ENCODE peak calls at places on chromosome 22, in eight cellular contexts. A is C1 segment of cervical spinal cord, P is coronary artery, Y is thoracic aorta, I is EL, G is retina, V is hippocampal formation, H is kidney. J is an unnamed sample.
A peak's percentile ranks its signal among the peaks of the same experiment; 100 is the strongest.

GRCh38 chr22:25232301-25232700 is 12.9 kb downstream of the CRYBB2 start:
- DNase-seq in H (no peak), P (no peak), I (no peak), V (no peak), G (no peak), Y (no peak), A (no peak), J (no peak)

GRCh38 chr22:20084547-20085413 is 4.7 kb downstream of the DGCR8 start:
- DNase-seq in G (peak; percentile 54), P (no peak), I (no peak), V (no peak), Y (no peak), A (no peak), H (peak; percentile 35), J (no peak)

GRCh38 chr22:36383110-36383581 is 4.6 kb downstream of the MYH9 start:
- DNase-seq in A (no peak), I (peak; percentile 90), P (no peak), H (no peak), G (no peak), Y (no peak), V (no peak), J (no peak)

GRCh38 chr22:36145881-36146280 is 14.7 kb downstream of the APOL3 start:
- DNase-seq in A (no peak), H (no peak), Y (no peak), P (no peak), I (peak; percentile 43), G (no peak), V (no peak), J (no peak)

GRCh38 chr22:49582171-49582570 is 245.5 kb downstream of the BRD1 start:
- DNase-seq in P (no peak), Y (no peak), V (peak; percentile 56), I (no peak), A (peak; percentile 58), H (no peak), G (no peak), J (peak; percentile 48)

GRCh38 chr22:23684051-23684450 is 6.8 kb upstream of the RGL4 start:
- DNase-seq in I (no peak), H (no peak), V (no peak), G (no peak), Y (no peak), A (peak; percentile 9), P (no peak), J (no peak)

GRCh38 chr22:18970180-18970947 is 34.3 kb upstream of the PRODH start:
- DNase-seq in G (peak; percentile 77), H (peak; percentile 75), P (no peak), V (no peak), I (peak; percentile 21), Y (no peak), A (no peak), J (no peak)

GRCh38 chr22:46931414-46931813 is 169.0 kb downstream of the TBC1D22A start:
- DNase-seq in H (no peak), I (peak; percentile 29), V (no peak), Y (no peak), A (no peak), P (no peak), G (no peak), J (no peak)

GRCh38 chr22:43126506-43127165 is 16.1 kb downstream of the BIK start:
- DNase-seq in Y (no peak), P (no peak), I (peak; percentile 91), H (peak; percentile 83), V (no peak), A (no peak), G (no peak), J (no peak)

GRCh38 chr22:19325296-19325950 is 33.9 kb upstream of the CLTCL1 start:
- DNase-seq in A (no peak), G (no peak), Y (no peak), P (no peak), I (peak; percentile 13), V (no peak), H (no peak), J (no peak)

GRCh38 chr22:50610581-50610980 is 10.0 kb downstream of the MAPK8IP2 start:
- DNase-seq in A (no peak), V (no peak), Y (no peak), H (no peak), P (no peak), I (no peak), G (no peak), J (no peak)

GRCh38 chr22:43823353-43823908 is 11.3 kb upstream of the EFCAB6 start:
- DNase-seq in H (peak; percentile 89), Y (no peak), V (no peak), I (no peak), G (no peak), A (no peak), P (peak; percentile 49), J (no peak)

GRCh38 chr22:30169002-30169401 is 77.6 kb downstream of the LIF start:
- DNase-seq in A (no peak), Y (no peak), P (no peak), V (no peak), I (no peak), H (no peak), G (no peak), J (no peak)

GRCh38 chr22:43533656-43534428 is 122.0 kb downstream of the MPPED1 start:
- DNase-seq in A (no peak), P (no peak), G (no peak), V (no peak), I (no peak), H (peak; percentile 14), Y (no peak), J (no peak)

GRCh38 chr22:33299245-33299956 is 241.2 kb upstream of the SYN3 start:
- DNase-seq in Y (no peak), V (no peak), I (no peak), H (no peak), A (no peak), G (no peak), P (no peak), J (no peak)

GRCh38 chr22:19524170-19525115 is at the start of gene CLDN5:
- DNase-seq in A (no peak), G (peak; percentile 85), V (no peak), Y (no peak), I (peak; percentile 38), H (no peak), P (no peak), J (no peak)

GRCh38 chr22:39906207-39906606 is 5.3 kb downstream of the GRAP2 start:
- DNase-seq in H (no peak), V (no peak), P (no peak), A (no peak), Y (no peak), G (no peak), I (no peak), J (no peak)

GRCh38 chr22:24453853-24454252 is 26.5 kb downstream of the ADORA2A start:
- DNase-seq in Y (no peak), H (no peak), I (no peak), P (no peak), V (no peak), A (no peak), G (no peak), J (no peak)

GRCh38 chr22:46280999-46281623 is 13.3 kb downstream of the TTC38 start:
- DNase-seq in I (no peak), A (peak; percentile 44), H (no peak), V (peak; percentile 60), Y (no peak), G (no peak), P (no peak), J (peak; percentile 48)

GRCh38 chr22:40633036-40633435 is 3.5 kb downstream of the MRTFA start:
- DNase-seq in G (no peak), P (no peak), Y (no peak), I (no peak), A (no peak), V (no peak), H (no peak), J (no peak)

GRCh38 chr22:43862074-43862881 is at the start of gene SULT4A1:
- DNase-seq in A (no peak), P (no peak), H (peak; percentile 59), V (no peak), I (no peak), G (peak; percentile 68), Y (no peak), J (peak; percentile 25)

GRCh38 chr22:49865156-49865555 is 11.5 kb downstream of the ZBED4 start:
- DNase-seq in I (no peak), Y (no peak), H (no peak), G (no peak), A (no peak), V (no peak), P (no peak), J (no peak)

GRCh38 chr22:33472462-33473344 is 414.5 kb upstream of the SYN3 start:
- DNase-seq in G (no peak), I (no peak), V (no peak), H (no peak), P (no peak), Y (no peak), A (no peak), J (peak; percentile 35)

GRCh38 chr22:50702261-50702671 is 29.6 kb downstream of the SHANK3 start:
- DNase-seq in G (no peak), P (no peak), V (no peak), I (no peak), Y (no peak), A (no peak), H (no peak), J (peak; percentile 9)

GRCh38 chr22:25987948-25988347 is 181.3 kb upstream of the SEZ6L start:
- DNase-seq in P (no peak), G (no peak), A (no peak), Y (no peak), H (no peak), I (no peak), V (no peak), J (no peak)

GRCh38 chr22:37189011-37189466 is 992 bp upstream of the C1QTNF6 start:
- DNase-seq in H (no peak), Y (no peak), V (no peak), P (no peak), I (no peak), A (no peak), G (no peak), J (no peak)

GRCh38 chr22:30650508-30651116 is 15.0 kb downstream of the SLC35E4 start:
- DNase-seq in A (peak; percentile 56), P (no peak), V (peak; percentile 67), I (no peak), Y (no peak), G (no peak), H (peak; percentile 52), J (peak; percentile 80)

GRCh38 chr22:49783036-49783746 is 44.5 kb downstream of the BRD1 start:
- DNase-seq in G (no peak), I (no peak), P (no peak), H (peak; percentile 48), V (no peak), Y (no peak), A (no peak), J (no peak)

GRCh38 chr22:31055322-31056159 is 25.6 kb upstream of the SMTN start:
- DNase-seq in I (peak; percentile 99), Y (peak; percentile 84), P (peak; percentile 93), G (peak; percentile 46), V (peak; percentile 5), H (peak; percentile 95), A (peak; percentile 16), J (peak; percentile 56)

GRCh38 chr22:22060200-22061084 is 77.9 kb upstream of the TOP3B start:
- DNase-seq in Y (no peak), I (peak; percentile 29), P (no peak), V (peak; percentile 62), G (peak; percentile 44), H (no peak), A (peak; percentile 31), J (peak; percentile 86)

GRCh38 chr22:44646668-44647067 is 55.3 kb upstream of the PRR5 start:
- DNase-seq in P (no peak), A (no peak), Y (no peak), G (no peak), H (peak; percentile 24), I (no peak), V (no peak), J (no peak)

GRCh38 chr22:46002757-46003270 is 25.9 kb upstream of the WNT7B start:
- DNase-seq in P (no peak), V (no peak), A (no peak), Y (no peak), G (no peak), I (peak; percentile 91), H (peak; percentile 81), J (no peak)

GRCh38 chr22:49260681-49261580 is 566.7 kb downstream of the BRD1 start:
- DNase-seq in I (no peak), V (no peak), Y (no peak), A (no peak), H (no peak), G (no peak), P (peak; percentile 52), J (no peak)

GRCh38 chr22:42316988-42317387 is 46.5 kb upstream of the TCF20 start:
- DNase-seq in V (no peak), Y (no peak), P (no peak), A (no peak), H (no peak), I (peak; percentile 11), G (no peak), J (peak; percentile 78)

J was measured in head of caudate nucleus.